ENCODE peak calls at places on chromosome 15, in eight cellular contexts. One of them, this sample, is unnamed.

GRCh38 chr15:39013262-39013661 is 448.6 kb upstream of the RASGRP1 start:
- DNase-seq in bronchial epithelial cell: no peak
- DNase-seq in BE2C: no peak
- DNase-seq in AG04449: no peak
- DNase-seq in CD4-positive, alpha-beta memory T cell: no peak
- DNase-seq in Peyer's patch: no peak
- DNase-seq in fibroblast of mammary gland: no peak
- DNase-seq in transverse colon: no peak
- DNase-seq in this sample: no peak

GRCh38 chr15:79740581-79740980 is 156.2 kb downstream of the MTHFS start:
- DNase-seq in bronchial epithelial cell: no peak
- DNase-seq in BE2C: no peak
- DNase-seq in AG04449: no peak
- DNase-seq in CD4-positive, alpha-beta memory T cell: no peak
- DNase-seq in Peyer's patch: no peak
- DNase-seq in fibroblast of mammary gland: no peak
- DNase-seq in transverse colon: no peak
- DNase-seq in this sample: no peak

GRCh38 chr15:29090617-29091466 is 178.8 kb downstream of the NSMCE3 start:
- DNase-seq in bronchial epithelial cell: no peak
- DNase-seq in BE2C: peak
- DNase-seq in AG04449: no peak
- DNase-seq in CD4-positive, alpha-beta memory T cell: peak
- DNase-seq in Peyer's patch: no peak
- DNase-seq in fibroblast of mammary gland: peak
- DNase-seq in transverse colon: no peak
- DNase-seq in this sample: peak

GRCh38 chr15:78619022-78619950 is 1.5 kb downstream of the CHRNA3 start:
- DNase-seq in bronchial epithelial cell: no peak
- DNase-seq in BE2C: peak
- DNase-seq in AG04449: no peak
- DNase-seq in CD4-positive, alpha-beta memory T cell: no peak
- DNase-seq in Peyer's patch: no peak
- DNase-seq in fibroblast of mammary gland: no peak
- DNase-seq in transverse colon: no peak
- DNase-seq in this sample: no peak

GRCh38 chr15:85414495-85414894 is 34.1 kb downstream of the AKAP13 start:
- DNase-seq in bronchial epithelial cell: peak
- DNase-seq in BE2C: no peak
- DNase-seq in AG04449: no peak
- DNase-seq in CD4-positive, alpha-beta memory T cell: peak
- DNase-seq in Peyer's patch: no peak
- DNase-seq in fibroblast of mammary gland: peak
- DNase-seq in transverse colon: no peak
- DNase-seq in this sample: peak

GRCh38 chr15:33453761-33454160 is 143.0 kb downstream of the RYR3 start:
- DNase-seq in bronchial epithelial cell: no peak
- DNase-seq in BE2C: no peak
- DNase-seq in AG04449: no peak
- DNase-seq in CD4-positive, alpha-beta memory T cell: no peak
- DNase-seq in Peyer's patch: no peak
- DNase-seq in fibroblast of mammary gland: no peak
- DNase-seq in transverse colon: no peak
- DNase-seq in this sample: no peak

GRCh38 chr15:78130466-78131294 is 565 bp downstream of the CIB2 start:
- DNase-seq in bronchial epithelial cell: no peak
- DNase-seq in BE2C: no peak
- DNase-seq in AG04449: no peak
- DNase-seq in CD4-positive, alpha-beta memory T cell: no peak
- DNase-seq in Peyer's patch: peak
- DNase-seq in fibroblast of mammary gland: no peak
- DNase-seq in transverse colon: peak
- DNase-seq in this sample: no peak

GRCh38 chr15:99752556-99752955 is 19.3 kb upstream of the LYSMD4 start:
- DNase-seq in bronchial epithelial cell: no peak
- DNase-seq in BE2C: no peak
- DNase-seq in AG04449: no peak
- DNase-seq in CD4-positive, alpha-beta memory T cell: no peak
- DNase-seq in Peyer's patch: no peak
- DNase-seq in fibroblast of mammary gland: no peak
- DNase-seq in transverse colon: no peak
- DNase-seq in this sample: no peak

GRCh38 chr15:58793862-58794261 is 22.8 kb downstream of the MINDY2 start:
- DNase-seq in bronchial epithelial cell: peak
- DNase-seq in BE2C: no peak
- DNase-seq in AG04449: no peak
- DNase-seq in CD4-positive, alpha-beta memory T cell: no peak
- DNase-seq in Peyer's patch: no peak
- DNase-seq in fibroblast of mammary gland: no peak
- DNase-seq in transverse colon: no peak
- DNase-seq in this sample: no peak

GRCh38 chr15:72785452-72786243 is 2.1 kb upstream of the ADPGK start:
- DNase-seq in bronchial epithelial cell: no peak
- DNase-seq in BE2C: no peak
- DNase-seq in AG04449: peak
- DNase-seq in CD4-positive, alpha-beta memory T cell: peak
- DNase-seq in Peyer's patch: no peak
- DNase-seq in fibroblast of mammary gland: peak
- DNase-seq in transverse colon: peak
- DNase-seq in this sample: peak

GRCh38 chr15:82934100-82934880 is 18.2 kb downstream of the HOMER2 start:
- DNase-seq in bronchial epithelial cell: no peak
- DNase-seq in BE2C: no peak
- DNase-seq in AG04449: no peak
- DNase-seq in CD4-positive, alpha-beta memory T cell: no peak
- DNase-seq in Peyer's patch: no peak
- DNase-seq in fibroblast of mammary gland: no peak
- DNase-seq in transverse colon: no peak
- DNase-seq in this sample: no peak

GRCh38 chr15:89143503-89144162 is 55.4 kb downstream of the ABHD2 start:
- DNase-seq in bronchial epithelial cell: peak
- DNase-seq in BE2C: no peak
- DNase-seq in AG04449: no peak
- DNase-seq in CD4-positive, alpha-beta memory T cell: no peak
- DNase-seq in Peyer's patch: no peak
- DNase-seq in fibroblast of mammary gland: peak
- DNase-seq in transverse colon: no peak
- DNase-seq in this sample: no peak

GRCh38 chr15:43775411-43775965 is 1.3 kb downstream of the ELL3 start:
- DNase-seq in bronchial epithelial cell: peak
- DNase-seq in BE2C: peak
- DNase-seq in AG04449: no peak
- DNase-seq in CD4-positive, alpha-beta memory T cell: no peak
- DNase-seq in Peyer's patch: no peak
- DNase-seq in fibroblast of mammary gland: peak
- DNase-seq in transverse colon: peak
- DNase-seq in this sample: no peak

GRCh38 chr15:58546635-58547627 is 115.1 kb downstream of the LIPC start:
- DNase-seq in bronchial epithelial cell: peak
- DNase-seq in BE2C: no peak
- DNase-seq in AG04449: peak
- DNase-seq in CD4-positive, alpha-beta memory T cell: no peak
- DNase-seq in Peyer's patch: no peak
- DNase-seq in fibroblast of mammary gland: peak
- DNase-seq in transverse colon: no peak
- DNase-seq in this sample: no peak

GRCh38 chr15:38589502-38589901 is 24.9 kb upstream of the RASGRP1 start:
- DNase-seq in bronchial epithelial cell: peak
- DNase-seq in BE2C: no peak
- DNase-seq in AG04449: peak
- DNase-seq in CD4-positive, alpha-beta memory T cell: no peak
- DNase-seq in Peyer's patch: no peak
- DNase-seq in fibroblast of mammary gland: peak
- DNase-seq in transverse colon: no peak
- DNase-seq in this sample: no peak

GRCh38 chr15:32694222-32694983 is 23.4 kb upstream of the GREM1 start:
- DNase-seq in bronchial epithelial cell: peak
- DNase-seq in BE2C: no peak
- DNase-seq in AG04449: no peak
- DNase-seq in CD4-positive, alpha-beta memory T cell: no peak
- DNase-seq in Peyer's patch: no peak
- DNase-seq in fibroblast of mammary gland: no peak
- DNase-seq in transverse colon: no peak
- DNase-seq in this sample: no peak

GRCh38 chr15:74421302-74422245 is 12.2 kb downstream of the SEMA7A start:
- DNase-seq in bronchial epithelial cell: no peak
- DNase-seq in BE2C: no peak
- DNase-seq in AG04449: no peak
- DNase-seq in CD4-positive, alpha-beta memory T cell: no peak
- DNase-seq in Peyer's patch: no peak
- DNase-seq in fibroblast of mammary gland: no peak
- DNase-seq in transverse colon: no peak
- DNase-seq in this sample: no peak

GRCh38 chr15:61228025-61228901 is 839 bp downstream of the RORA start:
- DNase-seq in bronchial epithelial cell: no peak
- DNase-seq in BE2C: peak
- DNase-seq in AG04449: no peak
- DNase-seq in CD4-positive, alpha-beta memory T cell: no peak
- DNase-seq in Peyer's patch: no peak
- DNase-seq in fibroblast of mammary gland: peak
- DNase-seq in transverse colon: no peak
- DNase-seq in this sample: no peak

GRCh38 chr15:75167588-75168076 is 34.0 kb upstream of the C15orf39 start:
- DNase-seq in bronchial epithelial cell: peak
- DNase-seq in BE2C: no peak
- DNase-seq in AG04449: no peak
- DNase-seq in CD4-positive, alpha-beta memory T cell: no peak
- DNase-seq in Peyer's patch: no peak
- DNase-seq in fibroblast of mammary gland: peak
- DNase-seq in transverse colon: no peak
- DNase-seq in this sample: no peak

GRCh38 chr15:76979331-76979925 is 15.5 kb upstream of the PSTPIP1 start:
- DNase-seq in bronchial epithelial cell: no peak
- DNase-seq in BE2C: no peak
- DNase-seq in AG04449: no peak
- DNase-seq in CD4-positive, alpha-beta memory T cell: no peak
- DNase-seq in Peyer's patch: no peak
- DNase-seq in fibroblast of mammary gland: no peak
- DNase-seq in transverse colon: no peak
- DNase-seq in this sample: no peak

GRCh38 chr15:70077436-70077835 is 20.3 kb downstream of the TLE3 start:
- DNase-seq in bronchial epithelial cell: no peak
- DNase-seq in BE2C: no peak
- DNase-seq in AG04449: no peak
- DNase-seq in CD4-positive, alpha-beta memory T cell: no peak
- DNase-seq in Peyer's patch: no peak
- DNase-seq in fibroblast of mammary gland: no peak
- DNase-seq in transverse colon: no peak
- DNase-seq in this sample: no peak

GRCh38 chr15:64348455-64348854 is 7.5 kb downstream of the CSNK1G1 start:
- DNase-seq in bronchial epithelial cell: no peak
- DNase-seq in BE2C: no peak
- DNase-seq in AG04449: no peak
- DNase-seq in CD4-positive, alpha-beta memory T cell: no peak
- DNase-seq in Peyer's patch: no peak
- DNase-seq in fibroblast of mammary gland: peak
- DNase-seq in transverse colon: no peak
- DNase-seq in this sample: no peak

GRCh38 chr15:71276355-71276665 is 161.0 kb downstream of the THSD4 start:
- DNase-seq in bronchial epithelial cell: peak
- DNase-seq in BE2C: no peak
- DNase-seq in AG04449: no peak
- DNase-seq in CD4-positive, alpha-beta memory T cell: no peak
- DNase-seq in Peyer's patch: no peak
- DNase-seq in fibroblast of mammary gland: no peak
- DNase-seq in transverse colon: no peak
- DNase-seq in this sample: no peak

GRCh38 chr15:92395557-92395956 is 1.9 kb downstream of the ST8SIA2 start:
- DNase-seq in bronchial epithelial cell: no peak
- DNase-seq in BE2C: no peak
- DNase-seq in AG04449: no peak
- DNase-seq in CD4-positive, alpha-beta memory T cell: no peak
- DNase-seq in Peyer's patch: no peak
- DNase-seq in fibroblast of mammary gland: no peak
- DNase-seq in transverse colon: no peak
- DNase-seq in this sample: no peak

GRCh38 chr15:92395176-92395521 is 1.5 kb downstream of the ST8SIA2 start:
- DNase-seq in bronchial epithelial cell: no peak
- DNase-seq in BE2C: no peak
- DNase-seq in AG04449: no peak
- DNase-seq in CD4-positive, alpha-beta memory T cell: no peak
- DNase-seq in Peyer's patch: no peak
- DNase-seq in fibroblast of mammary gland: no peak
- DNase-seq in transverse colon: no peak
- DNase-seq in this sample: no peak

GRCh38 chr15:92393287-92393993 is at the start of gene ST8SIA2:
- DNase-seq in bronchial epithelial cell: no peak
- DNase-seq in BE2C: peak
- DNase-seq in AG04449: no peak
- DNase-seq in CD4-positive, alpha-beta memory T cell: no peak
- DNase-seq in Peyer's patch: no peak
- DNase-seq in fibroblast of mammary gland: peak
- DNase-seq in transverse colon: no peak
- DNase-seq in this sample: no peak

GRCh38 chr15:92393994-92394326 is 279 bp downstream of the ST8SIA2 start:
- DNase-seq in bronchial epithelial cell: no peak
- DNase-seq in BE2C: peak
- DNase-seq in AG04449: no peak
- DNase-seq in CD4-positive, alpha-beta memory T cell: no peak
- DNase-seq in Peyer's patch: no peak
- DNase-seq in fibroblast of mammary gland: no peak
- DNase-seq in transverse colon: no peak
- DNase-seq in this sample: no peak

GRCh38 chr15:92394327-92395175 is 870 bp downstream of the ST8SIA2 start:
- DNase-seq in bronchial epithelial cell: no peak
- DNase-seq in BE2C: peak
- DNase-seq in AG04449: no peak
- DNase-seq in CD4-positive, alpha-beta memory T cell: no peak
- DNase-seq in Peyer's patch: no peak
- DNase-seq in fibroblast of mammary gland: no peak
- DNase-seq in transverse colon: no peak
- DNase-seq in this sample: no peak
- H3K4me3 ChIP-seq in bronchial epithelial cell: no peak
- H3K4me3 ChIP-seq in BE2C: peak
- H3K4me3 ChIP-seq in AG04449: peak
- H3K4me3 ChIP-seq in CD4-positive, alpha-beta memory T cell: no peak
- H3K4me3 ChIP-seq in Peyer's patch: no peak
- H3K4me3 ChIP-seq in fibroblast of mammary gland: no peak
- H3K4me3 ChIP-seq in transverse colon: peak
- H3K4me3 ChIP-seq in this sample: no peak

GRCh38 chr15:40306908-40307307 is 827 bp downstream of the PLCB2 start:
- DNase-seq in bronchial epithelial cell: no peak
- DNase-seq in BE2C: no peak
- DNase-seq in AG04449: no peak
- DNase-seq in CD4-positive, alpha-beta memory T cell: peak
- DNase-seq in Peyer's patch: peak
- DNase-seq in fibroblast of mammary gland: no peak
- DNase-seq in transverse colon: no peak
- DNase-seq in this sample: no peak
- H3K4me3 ChIP-seq in bronchial epithelial cell: no peak
- H3K4me3 ChIP-seq in BE2C: no peak
- H3K4me3 ChIP-seq in AG04449: no peak
- H3K4me3 ChIP-seq in CD4-positive, alpha-beta memory T cell: peak
- H3K4me3 ChIP-seq in Peyer's patch: peak
- H3K4me3 ChIP-seq in fibroblast of mammary gland: no peak
- H3K4me3 ChIP-seq in transverse colon: peak
- H3K4me3 ChIP-seq in this sample: peak

GRCh38 chr15:68550498-68551295 is 28.1 kb upstream of the CORO2B start:
- DNase-seq in bronchial epithelial cell: peak
- DNase-seq in BE2C: peak
- DNase-seq in AG04449: no peak
- DNase-seq in CD4-positive, alpha-beta memory T cell: peak
- DNase-seq in Peyer's patch: peak
- DNase-seq in fibroblast of mammary gland: peak
- DNase-seq in transverse colon: peak
- DNase-seq in this sample: peak
- H3K4me3 ChIP-seq in bronchial epithelial cell: no peak
- H3K4me3 ChIP-seq in BE2C: no peak
- H3K4me3 ChIP-seq in AG04449: no peak
- H3K4me3 ChIP-seq in CD4-positive, alpha-beta memory T cell: no peak
- H3K4me3 ChIP-seq in Peyer's patch: no peak
- H3K4me3 ChIP-seq in fibroblast of mammary gland: no peak
- H3K4me3 ChIP-seq in transverse colon: no peak
- H3K4me3 ChIP-seq in this sample: no peak

GRCh38 chr15:96337354-96337990 is 7.0 kb downstream of the NR2F2 start:
- DNase-seq in bronchial epithelial cell: no peak
- DNase-seq in BE2C: no peak
- DNase-seq in AG04449: no peak
- DNase-seq in CD4-positive, alpha-beta memory T cell: no peak
- DNase-seq in Peyer's patch: no peak
- DNase-seq in fibroblast of mammary gland: peak
- DNase-seq in transverse colon: peak
- DNase-seq in this sample: no peak
- H3K4me3 ChIP-seq in bronchial epithelial cell: peak
- H3K4me3 ChIP-seq in BE2C: peak
- H3K4me3 ChIP-seq in AG04449: peak
- H3K4me3 ChIP-seq in CD4-positive, alpha-beta memory T cell: no peak
- H3K4me3 ChIP-seq in Peyer's patch: peak
- H3K4me3 ChIP-seq in fibroblast of mammary gland: peak
- H3K4me3 ChIP-seq in transverse colon: peak
- H3K4me3 ChIP-seq in this sample: no peak

This sample was measured in Jurkat, Clone E6-1.